ENCODE peak calls at places on chromosome 7, in seven cellular contexts. B is spleen, P is GM06990, T is transverse colon, K is fibroblast of mammary gland, D is mammary epithelial cell, F is PC-3. C is an unnamed sample.

GRCh38 chr7:20358106-20358505 is 27.4 kb downstream of the ITGB8 start:
- DNase-seq in D (no peak), F (no peak), K (no peak), P (no peak), B (no peak), T (no peak), C (no peak)

GRCh38 chr7:95772298-95772770 is at the start of gene DYNC1I1:
- DNase-seq in T (peak; percentile 62), P (peak; percentile 30), B (peak; percentile 85), K (peak; percentile 64), F (peak; percentile 80), D (peak; percentile 73), C (peak; percentile 54)

GRCh38 chr7:135714534-135715009 is 13.4 kb downstream of the SLC13A4 start:
- DNase-seq in F (peak; percentile 84), K (peak; percentile 78), B (no peak), T (no peak), D (peak; percentile 45), P (no peak), C (peak; percentile 40)

GRCh38 chr7:143882611-143883078 is 19.3 kb downstream of the TCAF1 start:
- DNase-seq in T (peak; percentile 40), F (no peak), P (no peak), B (peak; percentile 79), D (peak; percentile 6), K (peak; percentile 59), C (peak; percentile 69)

GRCh38 chr7:104552102-104552501 is 223.7 kb downstream of the LHFPL3 start:
- DNase-seq in F (peak; percentile 51), K (peak; percentile 69), B (no peak), D (peak; percentile 29), T (peak; percentile 32), P (no peak), C (peak; percentile 20)

GRCh38 chr7:6446977-6447588 is 671 bp downstream of the DAGLB start:
- DNase-seq in B (peak; percentile 91), D (peak; percentile 87), F (peak; percentile 94), P (no peak), T (peak; percentile 88), K (peak; percentile 91), C (peak; percentile 91)

GRCh38 chr7:109782806-109783205 is 1213.1 kb downstream of the DNAJB9 start:
- DNase-seq in P (no peak), B (no peak), K (no peak), D (no peak), T (no peak), F (no peak), C (no peak)

GRCh38 chr7:146948708-146949107 is 832.1 kb downstream of the CNTNAP2 start:
- DNase-seq in B (no peak), D (no peak), T (no peak), K (no peak), F (no peak), P (no peak), C (no peak)

GRCh38 chr7:5296627-5297226 is 14.0 kb downstream of the SLC29A4 start:
- DNase-seq in B (peak; percentile 83), K (no peak), T (no peak), P (peak; percentile 50), F (peak; percentile 48), D (no peak), C (no peak)

GRCh38 chr7:105862770-105863169 is 13.6 kb downstream of the ATXN7L1 start:
- DNase-seq in B (no peak), K (no peak), T (no peak), D (no peak), F (no peak), P (no peak), C (no peak)

GRCh38 chr7:99958564-99959227 is 17.1 kb downstream of the AZGP1 start:
- DNase-seq in P (no peak), B (no peak), D (no peak), K (no peak), F (no peak), T (no peak), C (no peak)

GRCh38 chr7:109021390-109021789 is 451.7 kb downstream of the DNAJB9 start:
- DNase-seq in F (no peak), D (no peak), B (no peak), T (no peak), K (no peak), P (no peak), C (no peak)

GRCh38 chr7:55964261-55964801 is at the start of gene NIPSNAP2:
- DNase-seq in B (no peak), F (peak; percentile 71), T (peak; percentile 61), D (peak; percentile 30), P (peak; percentile 78), K (peak; percentile 42), C (peak; percentile 53)

GRCh38 chr7:90595801-90596683 is at the start of gene CDK14:
- DNase-seq in B (peak; percentile 97), F (peak; percentile 59), K (peak; percentile 55), D (peak; percentile 59), T (peak; percentile 81), P (peak; percentile 85), C (peak; percentile 68)

GRCh38 chr7:110179037-110179436 is 911.9 kb upstream of the LRRN3 start:
- DNase-seq in B (no peak), P (no peak), D (no peak), K (no peak), F (peak; percentile 35), T (no peak), C (no peak)

GRCh38 chr7:83054472-83054871 is 108.2 kb downstream of the PCLO start:
- DNase-seq in K (no peak), B (no peak), F (peak; percentile 55), D (no peak), P (no peak), T (no peak), C (no peak)

GRCh38 chr7:5001911-5002310 is 42.9 kb upstream of the MMD2 start:
- DNase-seq in P (no peak), B (no peak), K (no peak), F (no peak), T (no peak), D (peak; percentile 8), C (no peak)

GRCh38 chr7:40584667-40585433 is 450.0 kb downstream of the SUGCT start:
- DNase-seq in B (no peak), F (peak; percentile 67), D (peak; percentile 82), T (no peak), K (peak; percentile 45), P (no peak), C (no peak)

GRCh38 chr7:3399858-3400257 is 98.8 kb downstream of the SDK1 start:
- DNase-seq in P (no peak), T (no peak), K (peak; percentile 22), D (peak; percentile 24), B (no peak), F (peak; percentile 55), C (peak; percentile 39)

GRCh38 chr7:2355079-2356008 is 717 bp downstream of the EIF3B start:
- DNase-seq in K (peak; percentile 12), F (no peak), P (peak; percentile 41), D (peak; percentile 18), T (peak; percentile 19), B (peak; percentile 91), C (no peak)

GRCh38 chr7:105309235-105310156 is 79.2 kb downstream of the SRPK2 start:
- DNase-seq in F (no peak), K (no peak), T (no peak), P (no peak), B (no peak), D (no peak), C (no peak)

GRCh38 chr7:44631458-44632115 is 25.2 kb downstream of the OGDH start:
- DNase-seq in D (no peak), P (no peak), B (no peak), K (no peak), F (no peak), T (no peak), C (peak; percentile 54)

GRCh38 chr7:135771961-135772638 is 23.5 kb upstream of the FAM180A start:
- DNase-seq in B (no peak), T (no peak), D (peak; percentile 61), F (peak; percentile 46), K (peak; percentile 79), P (no peak), C (peak; percentile 71)

GRCh38 chr7:28954936-28955335 is 3.2 kb downstream of the TRIL start:
- DNase-seq in P (no peak), K (no peak), F (no peak), B (no peak), T (no peak), D (no peak), C (no peak)
- H3K4me3 ChIP-seq in P (no peak overlapping the region), K (no peak overlapping the region), F (no peak overlapping the region), B (no peak overlapping the region), T (no peak overlapping the region), D (no peak overlapping the region), C (no peak overlapping the region)

GRCh38 chr7:98294326-98294725 is 12.8 kb downstream of the BRI3 start:
- DNase-seq in K (no peak), F (no peak), P (no peak), B (no peak), D (no peak), T (no peak), C (no peak)

GRCh38 chr7:98293746-98294145 is 12.3 kb downstream of the BRI3 start:
- DNase-seq in B (no peak), D (no peak), T (no peak), F (no peak), K (no peak), P (no peak), C (no peak)

GRCh38 chr7:98293265-98293664 is 11.8 kb downstream of the BRI3 start:
- DNase-seq in D (no peak), T (no peak), F (no peak), B (no peak), K (no peak), P (no peak), C (no peak)

GRCh38 chr7:98289333-98289875 is 7.9 kb downstream of the BRI3 start:
- DNase-seq in K (no peak), B (no peak), P (no peak), D (no peak), F (no peak), T (no peak), C (no peak)

GRCh38 chr7:98291717-98292116 is 10.2 kb downstream of the BRI3 start:
- DNase-seq in B (no peak), P (no peak), T (no peak), K (no peak), D (no peak), F (no peak), C (no peak)
- TF ChIP-seq CTCF in B (no peak), P (peak; percentile 31), T (no peak), K (no peak), D (peak; percentile 11), F (peak; percentile 15), C (peak; percentile 19)

DNA sequence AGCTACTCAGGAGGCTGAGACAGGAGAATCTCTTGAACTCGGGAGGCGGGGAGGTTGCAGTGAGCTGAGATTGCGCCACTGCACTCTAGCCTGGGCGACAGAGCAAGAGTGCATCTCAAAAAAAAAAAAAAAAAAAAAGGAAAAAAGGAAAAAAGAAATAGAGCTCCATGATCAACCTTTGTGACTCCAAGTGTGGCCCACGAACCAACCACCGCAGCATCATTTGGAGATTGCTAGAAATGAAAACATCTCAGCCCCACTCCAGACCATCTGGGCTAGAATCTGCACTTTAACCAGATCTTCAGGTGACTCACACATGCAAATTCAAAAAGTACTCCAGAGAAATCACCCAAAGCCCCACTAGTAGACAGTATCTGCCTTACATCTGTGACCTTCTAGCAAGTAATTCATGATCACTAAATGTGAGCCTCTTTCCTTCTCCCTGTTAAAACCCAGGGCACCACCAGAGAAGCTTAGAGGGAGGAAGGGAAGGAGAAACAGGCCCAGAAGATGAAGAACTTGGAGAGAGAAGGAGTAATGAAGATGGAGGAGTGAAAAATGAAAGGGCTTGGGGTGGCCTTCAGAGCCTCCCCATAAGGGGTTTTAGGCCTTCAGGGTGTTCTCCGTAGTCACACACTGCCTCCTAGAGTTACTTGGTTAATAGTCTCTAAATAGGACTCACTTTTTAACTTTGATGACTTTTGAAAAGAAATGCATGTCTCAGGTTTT is 94.1 kb downstream of the SLC37A3 start:
- DNase-seq in T (no peak), D (peak; percentile 2), K (peak; percentile 47), P (peak; percentile 37), F (peak; percentile 22), B (no peak), C (peak; percentile 37)
- H3K4me3 ChIP-seq in T (no peak overlapping the region), D (no peak overlapping the region), K (no peak overlapping the region), P (no peak overlapping the region), F (no peak overlapping the region), B (no peak overlapping the region), C (no peak overlapping the region)

GRCh38 chr7:155807805-155808550 is 4.3 kb downstream of the SHH start:
- DNase-seq in F (no peak), D (no peak), B (peak; percentile 64), K (no peak), P (no peak), T (peak; percentile 78), C (no peak)
- TF ChIP-seq CTCF in F (no peak), D (no peak), B (no peak), K (no peak), P (no peak), T (no peak), C (no peak)

C was measured in fibroblast of pulmonary artery.